ENCODE peak calls at places on chromosomes 16 and 17, in six cellular contexts. D is mesenchymal stem cell, Z is IMR-90, X is H1, J is H9, O is mesendoderm. S is an unnamed sample.

GRCh38 chr16:83937922-83938875 is 14.8 kb upstream of the OSGIN1 start:
- DNase-seq in D (no peak), Z (no peak), X (no peak), J (no peak), O (no peak), S (no peak)

GRCh38 chr17:46942441-46943217 is 19.7 kb downstream of the GOSR2 start:
- DNase-seq in D (peak), Z (peak), X (peak), J (peak), O (peak), S (peak)

GRCh38 chr17:63429766-63430165 is 16.3 kb downstream of the CYB561 start:
- DNase-seq in D (no peak), Z (no peak), X (no peak), J (no peak), O (no peak), S (no peak)

GRCh38 chr17:9322298-9322697 is 253.3 kb downstream of the STX8 start:
- DNase-seq in D (no peak), Z (no peak), X (no peak), J (no peak), O (peak), S (no peak)

GRCh38 chr16:31569360-31569717 is 41.6 kb downstream of the AHSP start:
- DNase-seq in D (no peak), Z (no peak), X (no peak), J (peak), O (no peak), S (no peak)

GRCh38 chr17:50542795-50543774 is 3.9 kb upstream of the SPATA20 start:
- DNase-seq in D (no peak), Z (no peak), X (no peak), J (no peak), O (no peak), S (no peak)

GRCh38 chr17:3988297-3989120 is 24.3 kb upstream of the ATP2A3 start:
- DNase-seq in D (no peak), Z (peak), X (no peak), J (peak), O (no peak), S (no peak)

GRCh38 chr17:49369089-49369488 is 7.0 kb upstream of the ZNF652 start:
- DNase-seq in D (no peak), Z (no peak), X (no peak), J (peak), O (no peak), S (no peak)

GRCh38 chr16:66385415-66385814 is 18.9 kb downstream of the CDH5 start:
- DNase-seq in D (no peak), Z (no peak), X (no peak), J (no peak), O (no peak), S (no peak)

GRCh38 chr17:47423406-47424295 is 99.9 kb downstream of the EFCAB13 start:
- DNase-seq in D (peak), Z (no peak), X (peak), J (peak), O (peak), S (no peak)

GRCh38 chr17:38415250-38416194 is 12.7 kb upstream of the ARHGAP23 start:
- DNase-seq in D (peak), Z (peak), X (no peak), J (peak), O (peak), S (no peak)

GRCh38 chr16:86929149-86929871 is 351.0 kb downstream of the FOXL1 start:
- DNase-seq in D (peak), Z (peak), X (no peak), J (no peak), O (peak), S (no peak)
- H4K8ac ChIP-seq in D (no peak), Z (peak), X (no peak), J (no peak), O (no peak), S (no peak)

GRCh38 chr16:2776500-2777139 is 460 bp downstream of the ELOB start:
- DNase-seq in D (peak), Z (no peak), X (no peak), J (no peak), O (peak), S (peak)
- H2BK5ac ChIP-seq in D (peak), Z (peak), X (peak), J (no peak), O (no peak), S (peak)

GRCh38 chr17:80007939-80008338 is 27.7 kb downstream of the TBC1D16 start:
- DNase-seq in D (no peak), Z (no peak), X (no peak), J (no peak), O (no peak), S (no peak)

GRCh38 chr17:80008383-80008840 is 27.3 kb downstream of the TBC1D16 start:
- DNase-seq in D (peak), Z (peak), X (peak), J (peak), O (peak), S (peak)

GRCh38 chr17:80010283-80010858 is 25.3 kb downstream of the TBC1D16 start:
- DNase-seq in D (no peak), Z (no peak), X (no peak), J (no peak), O (no peak), S (no peak)

GRCh38 chr17:80008848-80009247 is 26.8 kb downstream of the TBC1D16 start:
- DNase-seq in D (no peak), Z (no peak), X (no peak), J (no peak), O (no peak), S (no peak)

DNA sequence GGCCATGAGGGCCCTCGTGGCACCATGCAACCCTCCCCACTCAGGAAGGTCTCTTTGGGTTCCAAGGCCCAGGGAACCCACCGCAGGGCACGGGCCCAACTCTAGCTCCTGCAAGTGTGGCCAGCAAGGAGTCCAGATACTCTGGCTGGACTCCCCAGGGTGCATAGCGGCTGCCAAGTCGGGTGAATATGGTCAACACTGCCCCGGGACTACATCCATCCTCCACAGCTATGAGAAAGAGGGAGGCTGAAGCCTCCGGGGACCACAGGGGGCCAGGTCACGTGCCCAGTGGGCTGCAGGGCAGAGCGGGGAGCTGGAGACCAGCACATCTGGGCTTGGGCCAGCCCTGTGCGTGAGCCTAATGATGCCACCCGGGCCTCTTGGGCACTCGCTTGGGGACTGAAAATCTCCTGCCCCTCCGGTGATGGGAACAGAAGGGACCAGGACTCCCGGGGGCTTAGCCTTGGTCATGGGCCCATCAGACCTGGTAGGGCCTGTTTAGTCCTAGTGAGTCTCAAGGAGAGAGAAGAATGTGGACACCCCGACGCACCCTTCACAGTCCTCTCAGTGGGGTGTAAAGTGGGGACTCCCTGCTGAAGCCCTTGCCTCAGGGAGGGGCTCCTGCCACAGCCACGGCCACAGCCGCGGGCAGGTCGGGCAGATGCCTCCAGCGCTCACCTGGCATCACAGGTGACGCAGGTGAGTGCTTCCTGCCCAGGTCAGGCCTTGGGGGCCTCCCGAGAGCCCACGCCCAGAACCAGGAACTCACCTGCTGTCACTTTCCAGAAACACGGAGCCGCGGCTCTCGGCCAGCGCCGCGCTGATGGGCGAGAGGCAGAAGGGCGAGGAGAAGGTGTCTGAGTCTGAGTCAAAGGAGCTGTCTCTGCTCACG is 26.0 kb downstream of the TBC1D16 start:
- DNase-seq in D (no peak), Z (no peak), X (no peak), J (no peak), O (no peak), S (no peak)
- H3K18ac ChIP-seq in D (no peak), Z (no peak), X (no peak), J (no peak), O (no peak), S (no peak)

GRCh38 chr17:66947311-66947710 is 17.2 kb upstream of the CACNG4 start:
- DNase-seq in D (no peak), Z (no peak), X (no peak), J (no peak), O (no peak), S (no peak)
- H4K8ac ChIP-seq in D (no peak), Z (no peak), X (no peak), J (no peak), O (no peak), S (no peak)

GRCh38 chr17:44094701-44095387 is 24.3 kb downstream of the G6PC3 start:
- DNase-seq in D (peak), Z (no peak), X (no peak), J (no peak), O (no peak), S (no peak)

GRCh38 chr17:44097110-44097810 is 26.2 kb downstream of the HDAC5 start:
- DNase-seq in D (peak), Z (peak), X (no peak), J (no peak), O (no peak), S (no peak)

GRCh38 chr17:44095647-44096496 is 25.3 kb downstream of the G6PC3 start:
- DNase-seq in D (peak), Z (peak), X (peak), J (peak), O (peak), S (peak)

GRCh38 chr17:44093231-44093900 is 22.8 kb downstream of the G6PC3 start:
- DNase-seq in D (no peak), Z (no peak), X (no peak), J (no peak), O (no peak), S (no peak)

DNA sequence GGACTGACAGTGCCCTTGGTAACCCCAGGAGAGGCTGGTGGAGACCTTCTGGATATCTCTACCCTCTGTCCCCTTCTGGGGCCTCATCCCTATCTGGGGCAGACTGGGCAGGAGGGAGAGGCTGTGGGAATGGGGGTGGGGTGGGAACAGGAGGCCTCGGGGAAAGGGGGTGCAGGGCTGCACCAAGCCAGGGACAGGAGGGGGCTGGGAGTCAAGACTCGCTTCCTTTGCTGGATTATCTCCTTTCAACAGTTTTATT is 24.8 kb downstream of the G6PC3 start:
- DNase-seq in D (no peak), Z (no peak), X (no peak), J (no peak), O (no peak), S (no peak)
- H2BK5ac ChIP-seq in D (peak), Z (peak), X (peak), J (no peak), O (peak), S (peak)

GRCh38 chr16:48591976-48592375 is 18.0 kb downstream of the N4BP1 start:
- DNase-seq in D (no peak), Z (no peak), X (no peak), J (no peak), O (no peak), S (no peak)
- H3K18ac ChIP-seq in D (no peak), Z (no peak), X (no peak), J (no peak), O (no peak), S (no peak)